ENCODE peak calls at places on chromosomes 13 and 19, in five cellular contexts. M is glutamatergic neuron, W is fibroblast of the aortic adventitia, P is stomach, Z is thyroid gland. C is an unnamed sample.

GRCh38 chr13:41742917-41743552 is 217.9 kb downstream of the VWA8 start:
- DNase-seq in P (no peak), Z (no peak), W (no peak), M (no peak), C (no peak)

GRCh38 chr19:3375221-3376088 is 9.1 kb downstream of the NFIC start:
- DNase-seq in W (peak), M (no peak), Z (peak), P (peak), C (peak)

GRCh38 chr19:1154731-1155351 is 19.2 kb downstream of the SBNO2 start:
- DNase-seq in Z (peak), M (no peak), P (peak), W (peak), C (peak)

GRCh38 chr19:44741841-44742352 is 6.6 kb upstream of the BCL3 start:
- DNase-seq in W (peak), Z (peak), M (no peak), P (peak), C (peak)

GRCh38 chr19:1668048-1668338 is 15.6 kb upstream of the TCF3 start:
- DNase-seq in P (no peak), M (no peak), W (no peak), Z (no peak), C (no peak)

GRCh38 chr13:53068841-53069520 is 40.4 kb downstream of the OLFM4 start:
- DNase-seq in M (peak), W (no peak), Z (peak), P (no peak), C (no peak)

GRCh38 chr19:7706662-7707454 is 4.9 kb upstream of the FCER2 start:
- DNase-seq in W (no peak), Z (no peak), M (no peak), P (no peak), C (no peak)

GRCh38 chr19:8610041-8610927 is at the start of gene ADAMTS10:
- DNase-seq in P (no peak), M (peak), Z (no peak), W (peak), C (peak)

GRCh38 chr19:31532034-31532433 is 182.8 kb upstream of the TSHZ3 start:
- DNase-seq in W (no peak), P (no peak), Z (no peak), M (no peak), C (no peak)

GRCh38 chr19:40663712-40664692 is 26.4 kb downstream of the NUMBL start:
- DNase-seq in W (no peak), P (no peak), Z (no peak), M (no peak), C (peak)

GRCh38 chr19:12745166-12745897 is 6.3 kb upstream of the BEST2 start:
- DNase-seq in M (no peak), Z (no peak), W (no peak), P (no peak), C (no peak)

GRCh38 chr19:53876651-53877224 is 5.3 kb upstream of the PRKCG start:
- DNase-seq in M (no peak), P (no peak), W (no peak), Z (no peak), C (no peak)

GRCh38 chr13:20779405-20779804 is 5.6 kb upstream of the EEF1AKMT1 start:
- DNase-seq in P (no peak), M (no peak), Z (no peak), W (no peak), C (no peak)

GRCh38 chr13:66809496-66809895 is 420.6 kb downstream of the PCDH9 start:
- DNase-seq in W (no peak), M (no peak), P (no peak), Z (no peak), C (peak)

GRCh38 chr13:113109151-113110047 is 3.8 kb downstream of the F7 start:
- DNase-seq in W (no peak), Z (no peak), P (no peak), M (peak), C (no peak)

GRCh38 chr19:778910-779653 is 18.2 kb upstream of the PTBP1 start:
- DNase-seq in P (no peak), M (no peak), W (peak), Z (peak), C (peak)

GRCh38 chr13:30108913-30109237 is 198.5 kb downstream of the KATNAL1 start:
- DNase-seq in P (peak), M (no peak), W (no peak), Z (peak), C (no peak)

GRCh38 chr13:76976488-76976887 is 15.4 kb upstream of the CLN5 start:
- DNase-seq in Z (no peak), P (no peak), M (no peak), W (peak), C (peak)

GRCh38 chr13:24613755-24614154 is 66.5 kb upstream of the ATP12A start:
- DNase-seq in W (no peak), M (no peak), Z (no peak), P (no peak), C (no peak)

GRCh38 chr19:40549007-40549708 is 27.5 kb upstream of the SHKBP1 start:
- DNase-seq in M (peak), Z (peak), W (peak), P (peak), C (peak)

GRCh38 chr13:48199404-48199991 is 33.5 kb upstream of the ITM2B start:
- DNase-seq in M (no peak), P (no peak), W (no peak), Z (no peak), C (no peak)

GRCh38 chr19:35144600-35145436 is 1.8 kb downstream of the FXYD7 start:
- DNase-seq in W (no peak), M (peak), P (peak), Z (no peak), C (no peak)

GRCh38 chr19:1239420-1239795 is 1.6 kb upstream of the CBARP start:
- DNase-seq in Z (no peak), P (no peak), M (no peak), W (no peak), C (no peak)

GRCh38 chr13:106958690-106959089 is 390.8 kb upstream of the ARGLU1 start:
- DNase-seq in P (no peak), M (no peak), Z (no peak), W (no peak), C (no peak)

GRCh38 chr19:35528218-35529038 is at the start of gene SBSN:
- DNase-seq in P (no peak), W (peak), M (no peak), Z (no peak), C (peak)

GRCh38 chr13:77503398-77503797 is 32.1 kb upstream of the SCEL start:
- DNase-seq in W (no peak), M (no peak), P (no peak), Z (no peak), C (no peak)

GRCh38 chr13:22428188-22428828 is 752.5 kb upstream of the SGCG start:
- DNase-seq in M (no peak), W (peak), Z (no peak), P (no peak), C (no peak)

GRCh38 chr13:32415019-32415418 is 12.9 kb downstream of the N4BP2L1 start:
- DNase-seq in W (peak), P (no peak), M (peak), Z (no peak), C (no peak)

GRCh38 chr13:112708560-112709240 is 18.9 kb downstream of the ATP11A start:
- DNase-seq in Z (no peak), M (no peak), P (no peak), W (no peak), C (no peak)

GRCh38 chr13:59356607-59357006 is 807.1 kb downstream of the DIAPH3 start:
- DNase-seq in Z (peak), P (no peak), W (peak), M (peak), C (peak)

GRCh38 chr13:112510002-112510780 is 77.8 kb downstream of the TUBGCP3 start:
- DNase-seq in Z (peak), W (peak), P (no peak), M (peak), C (peak)

GRCh38 chr19:44879309-44880065 is 11.6 kb upstream of the TOMM40 start:
- DNase-seq in W (no peak), Z (peak), M (no peak), P (no peak), C (no peak)

GRCh38 chr19:55913643-55914268 is 18.4 kb downstream of the NLRP13 start:
- DNase-seq in W (no peak), Z (no peak), P (no peak), M (no peak), C (no peak)
- TF ChIP-seq CTCF in W (no peak), Z (no peak), P (no peak), M (no peak), C (no peak)

DNA sequence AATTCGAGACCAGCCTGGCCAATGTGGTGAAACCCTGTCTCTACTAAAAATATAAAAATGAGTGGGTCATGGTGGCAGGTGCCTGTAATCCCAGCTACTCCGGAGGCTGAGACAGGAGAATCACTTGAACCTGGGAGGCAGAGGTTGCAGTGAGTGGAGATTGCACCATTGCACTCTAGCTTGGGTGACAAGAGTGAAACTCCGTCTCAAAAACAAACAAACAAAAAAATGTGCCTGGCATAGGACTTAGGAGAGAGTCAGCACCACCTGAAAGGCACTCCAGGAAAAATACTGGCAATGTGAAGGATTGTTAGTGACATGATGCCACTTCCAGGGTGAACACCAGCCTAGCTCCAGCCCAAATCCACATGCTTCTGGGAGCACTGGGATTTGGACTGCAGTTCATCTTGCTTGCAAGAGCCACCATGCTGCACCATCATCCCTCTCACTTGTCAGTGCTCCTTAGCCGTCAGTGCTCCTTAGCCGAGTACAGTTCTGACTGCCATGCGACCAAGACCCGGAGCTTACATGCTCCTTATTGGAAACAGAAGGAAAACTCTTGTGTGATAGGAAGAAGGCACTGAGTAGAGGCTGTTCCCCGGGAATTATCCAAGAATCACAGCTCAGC is 145.1 kb upstream of the RNF113B start:
- DNase-seq in Z (no peak), M (no peak), P (no peak), W (no peak), C (no peak)
- TF ChIP-seq CTCF in Z (no peak), M (no peak), P (no peak), W (no peak), C (no peak)

GRCh38 chr19:55266404-55266803 is 7.6 kb upstream of the PPP6R1 start:
- DNase-seq in W (no peak), M (no peak), P (no peak), Z (no peak), C (no peak)

GRCh38 chr19:55264531-55264930 is 5.7 kb upstream of the PPP6R1 start:
- DNase-seq in P (no peak), Z (no peak), W (no peak), M (no peak), C (no peak)

GRCh38 chr19:55266840-55267239 is 8.0 kb upstream of the PPP6R1 start:
- DNase-seq in W (no peak), P (no peak), M (no peak), Z (no peak), C (no peak)

GRCh38 chr19:55265173-55265572 is 6.4 kb upstream of the PPP6R1 start:
- DNase-seq in Z (no peak), M (no peak), P (no peak), W (no peak), C (no peak)

DNA sequence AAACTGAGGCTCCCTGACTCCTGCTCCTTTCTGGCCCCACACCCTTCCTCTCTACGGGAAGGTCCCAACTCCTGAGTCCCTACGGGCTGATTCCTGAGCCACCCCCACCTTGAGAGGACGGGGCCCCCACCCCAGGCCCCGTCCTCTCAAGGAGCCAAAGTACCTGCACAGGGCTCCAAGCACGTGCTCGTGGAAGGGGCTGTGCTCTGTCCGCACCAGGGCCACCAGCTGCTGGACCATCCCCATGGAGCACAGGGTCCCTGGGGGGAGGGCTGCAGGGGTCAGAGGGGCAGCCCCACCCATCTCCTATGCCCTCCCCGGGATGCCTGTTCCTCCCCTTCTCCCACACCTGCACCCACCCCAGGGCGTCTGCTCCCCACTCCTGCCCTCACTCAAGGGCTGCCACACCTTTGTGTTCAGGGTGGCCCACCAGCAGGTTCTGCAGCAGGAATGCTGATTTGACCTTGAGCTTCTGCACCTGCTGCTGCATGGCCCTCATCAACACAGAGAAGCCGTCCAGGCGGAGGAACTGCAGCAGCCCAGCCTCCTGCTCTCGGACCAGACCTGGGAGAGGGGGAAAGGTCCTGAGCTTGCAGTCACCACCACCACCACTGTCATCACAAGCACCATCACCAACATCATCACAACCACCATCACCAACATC is 7.0 kb upstream of the PPP6R1 start:
- DNase-seq in W (no peak), Z (no peak), M (no peak), P (no peak), C (no peak)
- TF ChIP-seq CTCF in W (no peak), Z (no peak), M (no peak), P (no peak), C (no peak)

DNA sequence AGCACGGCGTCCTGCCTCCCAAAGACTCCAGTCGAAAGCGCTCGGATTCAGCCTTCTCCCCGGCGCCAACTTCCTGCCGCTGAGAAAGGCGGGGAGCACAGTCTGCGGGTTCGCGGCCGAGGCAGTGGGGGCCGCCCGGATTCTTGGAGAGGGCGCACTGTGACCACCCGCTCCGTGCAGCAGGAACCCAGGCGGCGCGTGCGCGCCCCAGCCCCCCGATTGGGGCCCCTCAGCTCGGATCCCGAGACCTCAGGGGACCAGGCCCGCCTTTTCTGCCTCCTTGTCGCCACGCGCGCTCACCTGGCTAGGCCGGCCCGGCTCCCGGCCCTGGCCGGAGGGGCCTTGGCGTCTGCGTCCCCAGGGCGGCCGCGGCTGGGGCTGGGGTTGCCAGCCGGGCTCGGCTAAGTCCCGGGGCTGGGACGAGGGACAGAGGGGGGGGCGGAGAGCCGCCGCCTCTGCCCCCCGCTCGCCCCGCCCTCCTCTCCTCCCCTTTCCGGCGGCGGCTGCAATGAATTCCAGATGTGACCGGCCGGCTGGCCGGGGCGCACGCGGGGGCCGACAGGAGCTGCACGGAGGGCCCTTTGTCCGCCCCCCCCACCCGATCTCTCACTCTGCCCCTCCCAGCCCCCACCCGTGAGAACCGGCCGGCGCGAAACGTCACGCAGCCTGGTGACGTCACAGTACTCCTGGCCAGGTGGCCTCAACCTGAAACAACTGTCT is at the start of gene S1PR2:
- DNase-seq in W (peak), P (peak), Z (peak), M (peak), C (no peak)
- TF ChIP-seq CTCF in W (no peak), P (no peak), Z (no peak), M (no peak), C (no peak)

GRCh38 chr13:63455938-63456337 is 2040.3 kb upstream of the PCDH20 start:
- DNase-seq in Z (no peak), W (no peak), M (no peak), P (no peak), C (no peak)
- TF ChIP-seq CTCF in Z (no peak), W (no peak), M (peak), P (no peak), C (peak)

C was measured in astrocyte.